ENCODE peak calls at places on chromosomes 3 and 15, in seven cellular contexts. One of them, this sample, is unnamed.

GRCh38 chr3:38519651-38520050 is 23.5 kb downstream of the EXOG start:
- DNase-seq in HTR-8/SVneo: no peak
- DNase-seq in NCI-H524: no peak
- DNase-seq in lung: no peak
- DNase-seq in AG09319: no peak
- DNase-seq in H54: no peak
- DNase-seq in Right ventricle myocardium superior: no peak
- DNase-seq in this sample: no peak

GRCh38 chr3:192482391-192482790 is 244.9 kb downstream of the FGF12 start:
- DNase-seq in lung: no peak
- DNase-seq in AG09319: no peak
- DNase-seq in NCI-H524: no peak
- DNase-seq in HTR-8/SVneo: no peak
- DNase-seq in H54: no peak
- DNase-seq in Right ventricle myocardium superior: no peak
- DNase-seq in this sample: no peak

GRCh38 chr3:116038968-116039950 is 406.0 kb downstream of the LSAMP start:
- DNase-seq in H54: no peak
- DNase-seq in lung: no peak
- DNase-seq in NCI-H524: no peak
- DNase-seq in HTR-8/SVneo: no peak
- DNase-seq in Right ventricle myocardium superior: no peak
- DNase-seq in AG09319: no peak
- DNase-seq in this sample: no peak

GRCh38 chr3:187831125-187832051 is 86.1 kb upstream of the BCL6 start:
- DNase-seq in H54: no peak
- DNase-seq in NCI-H524: peak; percentile 76
- DNase-seq in lung: no peak
- DNase-seq in Right ventricle myocardium superior: no peak
- DNase-seq in HTR-8/SVneo: peak; percentile 26
- DNase-seq in AG09319: no peak
- DNase-seq in this sample: no peak

GRCh38 chr15:40809051-40809450 is 1.8 kb upstream of the DNAJC17 start:
- DNase-seq in H54: no peak
- DNase-seq in lung: no peak
- DNase-seq in Right ventricle myocardium superior: no peak
- DNase-seq in NCI-H524: no peak
- DNase-seq in AG09319: no peak
- DNase-seq in HTR-8/SVneo: no peak
- DNase-seq in this sample: no peak

GRCh38 chr15:62618432-62618831 is 424.1 kb upstream of the TPM1 start:
- DNase-seq in HTR-8/SVneo: peak; percentile 30
- DNase-seq in Right ventricle myocardium superior: no peak
- DNase-seq in AG09319: peak; percentile 24
- DNase-seq in H54: peak; percentile 26
- DNase-seq in lung: no peak
- DNase-seq in NCI-H524: no peak
- DNase-seq in this sample: no peak

GRCh38 chr3:177624523-177625495 is 427.5 kb upstream of the TBL1XR1 start:
- DNase-seq in lung: no peak
- DNase-seq in HTR-8/SVneo: no peak
- DNase-seq in Right ventricle myocardium superior: no peak
- DNase-seq in H54: no peak
- DNase-seq in NCI-H524: no peak
- DNase-seq in AG09319: no peak
- DNase-seq in this sample: no peak

GRCh38 chr3:10988991-10989484 is 3.5 kb upstream of the SLC6A1 start:
- DNase-seq in Right ventricle myocardium superior: no peak
- DNase-seq in HTR-8/SVneo: no peak
- DNase-seq in lung: no peak
- DNase-seq in NCI-H524: no peak
- DNase-seq in H54: no peak
- DNase-seq in AG09319: no peak
- DNase-seq in this sample: no peak

GRCh38 chr3:126067959-126068358 is 16.0 kb downstream of the SLC41A3 start:
- DNase-seq in HTR-8/SVneo: no peak
- DNase-seq in lung: no peak
- DNase-seq in Right ventricle myocardium superior: no peak
- DNase-seq in AG09319: no peak
- DNase-seq in H54: no peak
- DNase-seq in NCI-H524: no peak
- DNase-seq in this sample: no peak